ENCODE peak calls at places on chromosome 11, in ten cellular contexts. One of them, this sample, is unnamed.

GRCh38 chr11:13216019-13217006 is 61.3 kb upstream of the BMAL1 start:
- DNase-seq in heart left ventricle: no peak
- DNase-seq in stomach: no peak
- DNase-seq in CD8-positive, alpha-beta T cell: no peak
- DNase-seq in HepG2: peak; percentile 37
- DNase-seq in A549: peak; percentile 90
- DNase-seq in cardiac muscle cell: no peak
- DNase-seq in PC-9: peak; percentile 89
- DNase-seq in fibroblast of lung: peak; percentile 94
- DNase-seq in IMR-90: peak; percentile 98
- DNase-seq in this sample: no peak

GRCh38 chr11:11961399-11962028 is 46.9 kb downstream of the DKK3 start:
- DNase-seq in heart left ventricle: no peak
- DNase-seq in stomach: no peak
- DNase-seq in CD8-positive, alpha-beta T cell: no peak
- DNase-seq in HepG2: no peak
- DNase-seq in A549: no peak
- DNase-seq in cardiac muscle cell: no peak
- DNase-seq in PC-9: no peak
- DNase-seq in fibroblast of lung: no peak
- DNase-seq in IMR-90: no peak
- DNase-seq in this sample: no peak

GRCh38 chr11:65871811-65872548 is 620 bp downstream of the EFEMP2 start:
- DNase-seq in heart left ventricle: no peak
- DNase-seq in stomach: no peak
- DNase-seq in CD8-positive, alpha-beta T cell: peak; percentile 11
- DNase-seq in HepG2: no peak
- DNase-seq in A549: no peak
- DNase-seq in cardiac muscle cell: peak; percentile 61
- DNase-seq in PC-9: no peak
- DNase-seq in fibroblast of lung: peak; percentile 41
- DNase-seq in IMR-90: no peak
- DNase-seq in this sample: peak; percentile 46

GRCh38 chr11:45847908-45848316 is 637 bp downstream of the CRY2 start:
- DNase-seq in heart left ventricle: peak; percentile 63
- DNase-seq in stomach: peak; percentile 66
- DNase-seq in CD8-positive, alpha-beta T cell: peak; percentile 44
- DNase-seq in HepG2: peak; percentile 41
- DNase-seq in A549: peak; percentile 42
- DNase-seq in cardiac muscle cell: peak; percentile 78
- DNase-seq in PC-9: peak; percentile 52
- DNase-seq in fibroblast of lung: peak; percentile 60
- DNase-seq in IMR-90: peak; percentile 64
- DNase-seq in this sample: peak; percentile 47

GRCh38 chr11:101127699-101128570 is 1.7 kb downstream of the PGR start:
- DNase-seq in heart left ventricle: peak; percentile 54
- DNase-seq in stomach: peak; percentile 26
- DNase-seq in CD8-positive, alpha-beta T cell: no peak
- DNase-seq in HepG2: no peak
- DNase-seq in A549: no peak
- DNase-seq in cardiac muscle cell: peak; percentile 27
- DNase-seq in PC-9: no peak
- DNase-seq in fibroblast of lung: peak; percentile 6
- DNase-seq in IMR-90: no peak
- DNase-seq in this sample: peak; percentile 64

GRCh38 chr11:111983187-111983986 is 41.8 kb upstream of the DLAT start:
- DNase-seq in heart left ventricle: no peak
- DNase-seq in stomach: peak; percentile 71
- DNase-seq in CD8-positive, alpha-beta T cell: no peak
- DNase-seq in HepG2: peak; percentile 91
- DNase-seq in A549: peak; percentile 6
- DNase-seq in cardiac muscle cell: peak; percentile 81
- DNase-seq in PC-9: peak; percentile 48
- DNase-seq in fibroblast of lung: peak; percentile 42
- DNase-seq in IMR-90: peak; percentile 72
- DNase-seq in this sample: peak; percentile 78

GRCh38 chr11:63866211-63866610 is 27.3 kb downstream of the MARK2 start:
- DNase-seq in heart left ventricle: no peak
- DNase-seq in stomach: peak; percentile 89
- DNase-seq in CD8-positive, alpha-beta T cell: peak; percentile 85
- DNase-seq in HepG2: no peak
- DNase-seq in A549: no peak
- DNase-seq in cardiac muscle cell: no peak
- DNase-seq in PC-9: peak; percentile 73
- DNase-seq in fibroblast of lung: peak; percentile 80
- DNase-seq in IMR-90: peak; percentile 61
- DNase-seq in this sample: peak; percentile 73

GRCh38 chr11:69848196-69848595 is 29.0 kb upstream of the FGF3 start:
- DNase-seq in heart left ventricle: no peak
- DNase-seq in stomach: no peak
- DNase-seq in CD8-positive, alpha-beta T cell: no peak
- DNase-seq in HepG2: no peak
- DNase-seq in A549: no peak
- DNase-seq in cardiac muscle cell: no peak
- DNase-seq in PC-9: no peak
- DNase-seq in fibroblast of lung: peak; percentile 17
- DNase-seq in IMR-90: peak; percentile 32
- DNase-seq in this sample: no peak

GRCh38 chr11:108592591-108593213 is 866 bp downstream of the EXPH5 start:
- DNase-seq in heart left ventricle: peak; percentile 20
- DNase-seq in stomach: peak; percentile 37
- DNase-seq in CD8-positive, alpha-beta T cell: peak; percentile 27
- DNase-seq in HepG2: no peak
- DNase-seq in A549: no peak
- DNase-seq in cardiac muscle cell: peak; percentile 44
- DNase-seq in PC-9: no peak
- DNase-seq in fibroblast of lung: no peak
- DNase-seq in IMR-90: no peak
- DNase-seq in this sample: peak; percentile 44

GRCh38 chr11:69339041-69339733 is 45.2 kb downstream of the MYEOV start:
- DNase-seq in heart left ventricle: no peak
- DNase-seq in stomach: peak; percentile 22
- DNase-seq in CD8-positive, alpha-beta T cell: no peak
- DNase-seq in HepG2: no peak
- DNase-seq in A549: no peak
- DNase-seq in cardiac muscle cell: no peak
- DNase-seq in PC-9: no peak
- DNase-seq in fibroblast of lung: no peak
- DNase-seq in IMR-90: no peak
- DNase-seq in this sample: no peak

GRCh38 chr11:6681949-6682348 is 1.2 kb downstream of the MRPL17 start:
- DNase-seq in heart left ventricle: no peak
- DNase-seq in stomach: no peak
- DNase-seq in CD8-positive, alpha-beta T cell: no peak
- DNase-seq in HepG2: no peak
- DNase-seq in A549: no peak
- DNase-seq in cardiac muscle cell: peak; percentile 19
- DNase-seq in PC-9: no peak
- DNase-seq in fibroblast of lung: no peak
- DNase-seq in IMR-90: peak; percentile 28
- DNase-seq in this sample: no peak

GRCh38 chr11:6681505-6681904 is 1.6 kb downstream of the MRPL17 start:
- DNase-seq in heart left ventricle: no peak
- DNase-seq in stomach: no peak
- DNase-seq in CD8-positive, alpha-beta T cell: no peak
- DNase-seq in HepG2: no peak
- DNase-seq in A549: no peak
- DNase-seq in cardiac muscle cell: no peak
- DNase-seq in PC-9: no peak
- DNase-seq in fibroblast of lung: no peak
- DNase-seq in IMR-90: no peak
- DNase-seq in this sample: no peak

GRCh38 chr11:6682936-6683861 is at the start of gene MRPL17:
- DNase-seq in heart left ventricle: peak; percentile 100
- DNase-seq in stomach: peak; percentile 99
- DNase-seq in CD8-positive, alpha-beta T cell: peak; percentile 99
- DNase-seq in HepG2: peak; percentile 98
- DNase-seq in A549: peak; percentile 99
- DNase-seq in cardiac muscle cell: peak; percentile 99
- DNase-seq in PC-9: peak; percentile 89
- DNase-seq in fibroblast of lung: peak; percentile 99
- DNase-seq in IMR-90: peak; percentile 98
- DNase-seq in this sample: peak; percentile 98

GRCh38 chr11:6686006-6686405 is 2.9 kb upstream of the MRPL17 start:
- DNase-seq in heart left ventricle: no peak
- DNase-seq in stomach: no peak
- DNase-seq in CD8-positive, alpha-beta T cell: no peak
- DNase-seq in HepG2: no peak
- DNase-seq in A549: no peak
- DNase-seq in cardiac muscle cell: no peak
- DNase-seq in PC-9: no peak
- DNase-seq in fibroblast of lung: no peak
- DNase-seq in IMR-90: no peak
- DNase-seq in this sample: no peak

DNA sequence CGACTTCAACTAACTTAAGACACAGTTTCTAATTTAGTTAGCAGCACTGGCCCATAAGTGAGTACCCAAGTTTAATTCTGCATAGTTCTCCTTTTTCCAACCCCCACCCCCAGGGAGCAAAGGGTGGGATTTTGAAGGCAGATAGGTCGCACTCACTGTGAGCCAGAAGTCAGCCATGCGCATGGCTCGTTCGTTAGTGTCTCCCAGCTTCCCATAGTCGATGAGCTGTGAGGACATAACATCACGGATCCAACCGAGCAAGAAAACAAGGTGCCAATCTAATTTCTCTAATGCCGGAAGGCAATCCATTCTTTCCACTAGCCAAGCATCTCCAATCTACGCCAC is 577 bp downstream of the MRPL17 start:
- DNase-seq in heart left ventricle: no peak
- DNase-seq in stomach: no peak
- DNase-seq in CD8-positive, alpha-beta T cell: no peak
- DNase-seq in HepG2: no peak
- DNase-seq in A549: no peak
- DNase-seq in cardiac muscle cell: no peak
- DNase-seq in PC-9: no peak
- DNase-seq in fibroblast of lung: no peak
- DNase-seq in IMR-90: no peak
- DNase-seq in this sample: no peak
- H3K27ac ChIP-seq in heart left ventricle: peak overlapping the region; percentile 88
- H3K27ac ChIP-seq in stomach: peak overlapping the region; percentile 95
- H3K27ac ChIP-seq in CD8-positive, alpha-beta T cell: peak overlapping the region; percentile 84
- H3K27ac ChIP-seq in HepG2: peak overlapping the region; percentile 77
- H3K27ac ChIP-seq in A549: peak overlapping the region; percentile 95
- H3K27ac ChIP-seq in cardiac muscle cell: peak overlapping the region; percentile 82
- H3K27ac ChIP-seq in PC-9: peak overlapping the region; percentile 43
- H3K27ac ChIP-seq in fibroblast of lung: peak overlapping the region; percentile 69
- H3K27ac ChIP-seq in IMR-90: peak overlapping the region; percentile 86
- H3K27ac ChIP-seq in this sample: peak overlapping the region; percentile 52

DNA sequence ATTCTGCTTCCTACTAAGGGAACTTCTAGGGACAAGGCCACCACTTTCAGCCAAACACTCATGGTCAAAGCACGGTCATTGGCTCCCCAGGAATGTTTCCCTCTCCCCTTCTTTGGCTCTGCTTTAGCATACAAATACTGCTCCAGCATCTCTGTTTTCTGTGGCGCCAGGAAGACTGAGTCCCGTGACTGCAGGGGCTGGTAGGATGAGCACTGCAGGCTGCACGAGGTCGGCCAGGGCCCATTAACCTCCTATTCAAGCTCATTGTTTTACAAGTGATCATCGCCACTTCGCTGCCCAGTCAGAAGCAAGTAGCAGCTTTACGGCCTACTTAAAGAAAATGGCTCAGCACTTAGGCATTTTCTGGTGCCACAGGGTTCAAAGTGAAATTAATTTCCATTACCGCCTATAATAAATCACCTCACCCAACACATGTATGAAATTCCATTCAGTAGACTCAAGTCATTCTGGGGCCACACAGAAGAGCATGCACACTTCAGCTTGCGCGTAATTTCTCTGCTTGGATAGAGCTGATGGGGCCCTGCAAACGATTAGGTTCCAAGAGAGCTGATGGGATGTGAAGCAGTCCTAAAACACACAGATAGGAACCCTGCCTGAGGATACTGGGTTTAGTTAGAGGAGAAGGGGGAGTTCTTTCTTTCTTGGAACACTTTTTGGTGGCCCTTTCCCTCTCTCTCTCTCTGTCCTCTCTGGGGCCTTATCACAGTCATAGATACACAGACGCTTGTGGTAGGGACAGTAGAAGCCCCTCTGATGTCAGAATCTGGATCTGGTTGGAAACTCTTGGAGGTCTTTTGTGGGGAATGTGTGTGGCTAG is 173.7 kb downstream of the KIF18A start:
- DNase-seq in heart left ventricle: no peak
- DNase-seq in stomach: no peak
- DNase-seq in CD8-positive, alpha-beta T cell: no peak
- DNase-seq in HepG2: no peak
- DNase-seq in A549: peak; percentile 61
- DNase-seq in cardiac muscle cell: no peak
- DNase-seq in PC-9: no peak
- DNase-seq in fibroblast of lung: peak; percentile 93
- DNase-seq in IMR-90: peak; percentile 99
- DNase-seq in this sample: no peak
- TF ChIP-seq CTCF in heart left ventricle: no peak
- TF ChIP-seq CTCF in stomach: no peak
- TF ChIP-seq CTCF in CD8-positive, alpha-beta T cell: no peak
- TF ChIP-seq CTCF in HepG2: no peak
- TF ChIP-seq CTCF in A549: no peak
- TF ChIP-seq CTCF in cardiac muscle cell: no peak
- TF ChIP-seq CTCF in PC-9: no peak
- TF ChIP-seq CTCF in fibroblast of lung: no peak
- TF ChIP-seq CTCF in IMR-90: no peak
- TF ChIP-seq CTCF in this sample: no peak

GRCh38 chr11:1414650-1415049 is 24.9 kb downstream of the BRSK2 start:
- DNase-seq in heart left ventricle: no peak
- DNase-seq in stomach: no peak
- DNase-seq in CD8-positive, alpha-beta T cell: no peak
- DNase-seq in HepG2: no peak
- DNase-seq in A549: no peak
- DNase-seq in cardiac muscle cell: no peak
- DNase-seq in PC-9: no peak
- DNase-seq in fibroblast of lung: no peak
- DNase-seq in IMR-90: no peak
- DNase-seq in this sample: no peak
- H3K9me3 ChIP-seq in heart left ventricle: peaks cover 28% of the 10 kb centered on the region
- H3K9me3 ChIP-seq in stomach: peaks cover 40% of the 10 kb centered on the region
- H3K9me3 ChIP-seq in CD8-positive, alpha-beta T cell: peaks cover 17% of the 10 kb centered on the region
- H3K9me3 ChIP-seq in HepG2: peaks cover 27% of the 10 kb centered on the region
- H3K9me3 ChIP-seq in A549: peaks cover 56% of the 10 kb centered on the region
- H3K9me3 ChIP-seq in cardiac muscle cell: no peaks in the 10 kb centered on the region
- H3K9me3 ChIP-seq in PC-9: no peaks in the 10 kb centered on the region
- H3K9me3 ChIP-seq in fibroblast of lung: no peaks in the 10 kb centered on the region
- H3K9me3 ChIP-seq in IMR-90: peaks cover 27% of the 10 kb centered on the region
- H3K9me3 ChIP-seq in this sample: no peaks in the 10 kb centered on the region

DNA sequence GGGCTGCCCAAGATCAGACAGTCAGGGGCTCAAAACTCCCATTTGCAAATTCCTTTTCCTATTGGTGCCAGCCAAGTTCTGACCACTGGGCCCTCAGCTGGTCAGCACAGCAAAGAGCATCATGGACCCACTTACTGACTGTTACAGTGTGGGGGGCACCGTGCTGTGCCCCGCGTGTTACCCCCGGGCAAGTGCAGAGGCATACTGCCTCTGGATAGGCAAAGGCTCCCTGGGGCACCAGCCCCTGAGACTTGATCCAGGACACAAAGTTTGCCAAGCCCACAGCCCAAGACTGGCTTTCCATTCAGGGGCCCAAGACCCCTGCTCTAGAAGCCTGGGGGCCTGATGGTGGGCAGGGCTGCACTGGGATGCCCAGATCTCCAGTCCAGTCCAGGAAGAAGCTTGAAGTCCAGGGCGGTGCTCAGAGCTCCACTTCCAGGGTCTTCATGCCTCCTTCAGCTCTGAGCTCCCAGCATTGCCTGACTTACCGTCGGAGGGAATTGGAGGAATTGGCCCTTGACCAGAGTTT is 6.6 kb downstream of the LRRC32 start:
- DNase-seq in heart left ventricle: no peak
- DNase-seq in stomach: no peak
- DNase-seq in CD8-positive, alpha-beta T cell: no peak
- DNase-seq in HepG2: no peak
- DNase-seq in A549: no peak
- DNase-seq in cardiac muscle cell: no peak
- DNase-seq in PC-9: no peak
- DNase-seq in fibroblast of lung: no peak
- DNase-seq in IMR-90: no peak
- DNase-seq in this sample: no peak
- H3K27ac ChIP-seq in heart left ventricle: peak overlapping the region; percentile 93
- H3K27ac ChIP-seq in stomach: peak overlapping the region; percentile 32
- H3K27ac ChIP-seq in CD8-positive, alpha-beta T cell: no peak overlapping the region
- H3K27ac ChIP-seq in HepG2: no peak overlapping the region
- H3K27ac ChIP-seq in A549: no peak overlapping the region
- H3K27ac ChIP-seq in cardiac muscle cell: no peak overlapping the region
- H3K27ac ChIP-seq in PC-9: no peak overlapping the region
- H3K27ac ChIP-seq in fibroblast of lung: no peak overlapping the region
- H3K27ac ChIP-seq in IMR-90: no peak overlapping the region
- H3K27ac ChIP-seq in this sample: no peak overlapping the region